ENCODE peak calls at places on chromosomes 7 and 10, in five cellular contexts. E is left ventricle myocardium superior, F is iris pigment epithelial cell, P is T-cell, R is iPS-NIHi11. Y is an unnamed sample.

GRCh38 chr7:129122086-129122750 is 22.3 kb upstream of the TSPAN33 start:
- DNase-seq in F (peak), P (no peak), E (no peak), R (no peak), Y (no peak)

GRCh38 chr7:7454000-7454399 is 81.7 kb downstream of the COL28A1 start:
- DNase-seq in R (no peak), P (no peak), E (no peak), F (no peak), Y (no peak)

GRCh38 chr7:132933076-132933466 is 148.8 kb downstream of the CHCHD3 start:
- DNase-seq in F (peak), E (no peak), P (no peak), R (no peak), Y (no peak)

GRCh38 chr7:131970602-131971001 is 414.2 kb upstream of the PODXL start:
- DNase-seq in R (no peak), E (no peak), F (no peak), P (no peak), Y (no peak)

GRCh38 chr10:27865221-27865635 is 119.6 kb upstream of the MKX start:
- DNase-seq in P (no peak), F (peak), R (no peak), E (no peak), Y (no peak)

GRCh38 chr10:36538945-36539586 is 586.3 kb upstream of the ANKRD30A start:
- DNase-seq in R (no peak), F (peak), P (no peak), E (no peak), Y (no peak)

GRCh38 chr7:36368496-36368895 is 21.2 kb upstream of the ANLN start:
- DNase-seq in F (no peak), P (no peak), R (no peak), E (no peak), Y (no peak)

GRCh38 chr7:30445770-30446169 is 32.8 kb downstream of the NOD1 start:
- DNase-seq in R (no peak), P (peak), F (peak), E (peak), Y (no peak)

GRCh38 chr10:73591935-73592699 is 975 bp upstream of the USP54 start:
- DNase-seq in R (peak), F (peak), P (peak), E (peak), Y (peak)

GRCh38 chr7:134919240-134919641 is 67.1 kb upstream of the AGBL3 start:
- DNase-seq in P (no peak), F (peak), R (no peak), E (no peak), Y (no peak)

GRCh38 chr7:75737856-75738603 is 711 bp downstream of the HIP1 start:
- DNase-seq in R (no peak), E (no peak), P (no peak), F (no peak), Y (no peak)

GRCh38 chr10:100020161-100020882 is 10.6 kb upstream of the DNMBP start:
- DNase-seq in E (no peak), F (no peak), P (no peak), R (no peak), Y (no peak)

GRCh38 chr7:22931011-22931410 is 82.9 kb downstream of the HYCC1 start:
- DNase-seq in P (no peak), R (no peak), F (no peak), E (no peak), Y (no peak)

GRCh38 chr10:59748834-59749233 is 4.4 kb downstream of the MRLN start:
- DNase-seq in F (no peak), R (no peak), P (no peak), E (no peak), Y (no peak)

GRCh38 chr7:112093409-112093808 is 112.8 kb downstream of the DOCK4 start:
- DNase-seq in P (no peak), E (no peak), F (no peak), R (no peak), Y (no peak)

GRCh38 chr10:117734626-117735405 is 192.3 kb downstream of the EMX2 start:
- DNase-seq in R (peak), P (no peak), E (no peak), F (no peak), Y (peak)

GRCh38 chr7:51019891-51020855 is 237.5 kb upstream of the GRB10 start:
- DNase-seq in P (no peak), E (no peak), R (no peak), F (peak), Y (peak)

GRCh38 chr10:3222068-3222467 is 49.5 kb upstream of the PITRM1 start:
- DNase-seq in P (no peak), R (no peak), E (no peak), F (peak), Y (no peak)

GRCh38 chr7:12494354-12495024 is 76.0 kb upstream of the SCIN start:
- DNase-seq in R (peak), P (no peak), E (no peak), F (no peak), Y (no peak)

GRCh38 chr10:60732240-60733188 is 45.8 kb upstream of the CDK1 start:
- DNase-seq in E (no peak), R (peak), F (no peak), P (peak), Y (no peak)

GRCh38 chr7:70835658-70836057 is 296.3 kb upstream of the GALNT17 start:
- DNase-seq in F (no peak), P (no peak), R (no peak), E (no peak), Y (no peak)

GRCh38 chr7:118280319-118281012 is 56.0 kb downstream of the ANKRD7 start:
- DNase-seq in E (no peak), F (no peak), R (no peak), P (no peak), Y (no peak)

GRCh38 chr7:1160665-1161010 is 642 bp upstream of the ZFAND2A start:
- DNase-seq in P (no peak), R (peak), F (no peak), E (peak), Y (no peak)

GRCh38 chr7:48041665-48041995 is 6.3 kb downstream of the C7orf57 start:
- DNase-seq in F (peak), R (no peak), E (no peak), P (no peak), Y (no peak)

GRCh38 chr10:108850138-108850854 is 1073.0 kb downstream of the XPNPEP1 start:
- DNase-seq in P (no peak), R (no peak), F (no peak), E (no peak), Y (no peak)

GRCh38 chr10:68099736-68100135 is 9.6 kb upstream of the MYPN start:
- DNase-seq in P (no peak), R (no peak), F (peak), E (no peak), Y (no peak)

GRCh38 chr10:77801474-77802238 is 124.9 kb downstream of the DLG5 start:
- DNase-seq in F (peak), R (no peak), P (no peak), E (no peak), Y (no peak)

GRCh38 chr7:5777932-5778331 is 3.5 kb downstream of the RNF216 start:
- DNase-seq in P (no peak), R (no peak), E (no peak), F (no peak), Y (no peak)

GRCh38 chr10:59037018-59037389 is 139.4 kb upstream of the PHYHIPL start:
- DNase-seq in P (no peak), R (no peak), E (no peak), F (no peak), Y (no peak)

GRCh38 chr7:94177441-94177840 is 173.3 kb upstream of the BET1 start:
- DNase-seq in E (no peak), P (no peak), R (no peak), F (no peak), Y (no peak)

GRCh38 chr10:15384154-15384553 is 13.1 kb upstream of the FAM171A1 start:
- DNase-seq in R (no peak), P (no peak), E (no peak), F (no peak), Y (no peak)

GRCh38 chr10:99993994-99994689 is 15.6 kb downstream of the DNMBP start:
- DNase-seq in E (peak), P (peak), F (peak), R (peak), Y (no peak)

GRCh38 chr7:30159698-30160143 is 24.9 kb downstream of the MTURN start:
- DNase-seq in R (peak), E (peak), F (peak), P (no peak), Y (no peak)

GRCh38 chr7:77822269-77822668 is 23.7 kb downstream of the PHTF2 start:
- DNase-seq in R (no peak), P (no peak), E (no peak), F (no peak), Y (no peak)

GRCh38 chr10:35058134-35058533 is 32.0 kb downstream of the CUL2 start:
- DNase-seq in P (no peak), E (no peak), R (peak), F (peak), Y (no peak)

GRCh38 chr7:31974351-31974750 is 95.9 kb downstream of the PDE1C start:
- DNase-seq in P (no peak), R (no peak), E (no peak), F (no peak), Y (no peak)

GRCh38 chr10:789831-790701 is 100.6 kb upstream of the DIP2C start:
- DNase-seq in F (no peak), P (no peak), R (no peak), E (no peak), Y (peak)

Y was measured in H1.